ENCODE peak calls at places on chromosome 10, in four cellular contexts. S is thoracic aorta, T is kidney, P is lung. C is an unnamed sample.

GRCh38 chr10:43962346-43963191 is 313.9 kb upstream of the ZNF32 start:
- DNase-seq in S (no peak), T (no peak), P (peak; percentile 22), C (peak; percentile 33)

GRCh38 chr10:69458426-69459100 is 7.3 kb downstream of the TSPAN15 start:
- DNase-seq in P (no peak), T (no peak), S (no peak), C (no peak)

GRCh38 chr10:43048301-43049051 is 28.4 kb upstream of the RET start:
- DNase-seq in S (no peak), P (no peak), T (no peak), C (peak; percentile 36)

GRCh38 chr10:130957423-130957822 is 354.1 kb downstream of the TCERG1L start:
- DNase-seq in P (no peak), T (no peak), S (no peak), C (no peak)

GRCh38 chr10:118725784-118726507 is 28.8 kb downstream of the CACUL1 start:
- DNase-seq in P (no peak), S (no peak), T (no peak), C (peak; percentile 30)

GRCh38 chr10:124696446-124697392 is 47.5 kb downstream of the FAM53B start:
- DNase-seq in T (peak; percentile 58), P (no peak), S (no peak), C (no peak)

GRCh38 chr10:12358863-12359647 is 9.7 kb downstream of the CAMK1D start:
- DNase-seq in T (no peak), S (no peak), P (no peak), C (no peak)

GRCh38 chr10:3172081-3172445 is 519 bp downstream of the PITRM1 start:
- DNase-seq in S (no peak), P (no peak), T (peak; percentile 80), C (peak; percentile 88)

GRCh38 chr10:98361131-98361633 is 53.8 kb downstream of the PYROXD2 start:
- DNase-seq in S (peak; percentile 60), P (peak; percentile 76), T (peak; percentile 82), C (peak; percentile 99)

GRCh38 chr10:118238573-118239240 is 103.4 kb downstream of the FAM204A start:
- DNase-seq in S (no peak), T (no peak), P (no peak), C (peak; percentile 34)

GRCh38 chr10:51706225-51706624 is 6.8 kb upstream of the CSTF2T start:
- DNase-seq in S (peak; percentile 81), T (peak; percentile 61), P (peak; percentile 50), C (peak; percentile 97)

GRCh38 chr10:79019961-79020491 is 48.7 kb upstream of the ZMIZ1 start:
- DNase-seq in T (peak; percentile 26), P (no peak), S (no peak), C (peak; percentile 62)

GRCh38 chr10:93458821-93459257 is 23.3 kb downstream of the MYOF start:
- DNase-seq in T (peak; percentile 91), P (peak; percentile 89), S (peak; percentile 93), C (peak; percentile 100)

GRCh38 chr10:119538632-119539358 is 3.7 kb downstream of the RGS10 start:
- DNase-seq in S (no peak), P (no peak), T (no peak), C (no peak)

GRCh38 chr10:103663802-103664201 is 170.3 kb downstream of the NEURL1 start:
- DNase-seq in S (no peak), T (no peak), P (no peak), C (no peak)
- TF ChIP-seq CTCF in S (peak; percentile 43), T (no peak), P (no peak), C (no peak)

DNA sequence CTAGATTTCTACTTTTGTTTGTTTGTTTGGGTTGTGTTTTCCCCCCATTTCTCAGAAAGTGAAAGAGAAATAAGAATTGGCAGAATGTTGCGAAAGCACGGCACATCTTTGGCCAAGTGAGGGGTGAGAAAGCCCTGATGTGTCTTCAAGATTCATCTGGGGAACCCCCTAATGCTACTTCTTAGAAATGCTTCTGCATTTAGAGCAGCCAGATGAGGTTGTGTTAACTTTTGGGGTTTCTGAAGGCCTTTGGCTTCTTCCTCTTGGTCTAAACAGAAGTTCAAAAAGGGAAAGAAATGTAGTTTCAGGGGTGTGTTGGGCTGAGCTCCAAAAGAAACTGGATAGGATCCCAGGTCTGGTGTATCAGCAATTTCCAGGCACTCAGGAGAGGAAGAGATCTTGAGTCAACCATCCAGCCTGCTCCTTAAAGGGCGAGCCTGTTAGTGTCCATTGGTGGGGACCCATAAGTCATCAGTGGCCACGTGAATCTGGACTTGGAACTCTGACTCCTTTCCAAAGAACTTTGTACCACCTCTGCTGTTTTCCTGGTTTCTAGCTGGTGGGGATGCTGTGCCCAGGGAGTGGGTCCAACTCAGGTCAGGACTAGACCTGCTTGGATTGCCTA is 6.5 kb downstream of the DUSP5 start:
- DNase-seq in T (no peak), P (peak; percentile 65), S (no peak), C (peak; percentile 90)
- H3K4me3 ChIP-seq in T (no peak overlapping the region), P (no peak overlapping the region), S (no peak overlapping the region), C (peak overlapping the region; percentile 1)

GRCh38 chr10:14244801-14245211 is 85.9 kb downstream of the FRMD4A start:
- DNase-seq in P (no peak), T (no peak), S (no peak), C (peak; percentile 72)

GRCh38 chr10:14240253-14241189 is 90.2 kb downstream of the FRMD4A start:
- DNase-seq in S (no peak), T (no peak), P (no peak), C (no peak)

GRCh38 chr10:14247650-14248258 is 83.0 kb downstream of the FRMD4A start:
- DNase-seq in S (no peak), T (no peak), P (no peak), C (peak; percentile 11)

GRCh38 chr10:14241196-14241595 is 89.5 kb downstream of the FRMD4A start:
- DNase-seq in T (no peak), S (no peak), P (no peak), C (no peak)

DNA sequence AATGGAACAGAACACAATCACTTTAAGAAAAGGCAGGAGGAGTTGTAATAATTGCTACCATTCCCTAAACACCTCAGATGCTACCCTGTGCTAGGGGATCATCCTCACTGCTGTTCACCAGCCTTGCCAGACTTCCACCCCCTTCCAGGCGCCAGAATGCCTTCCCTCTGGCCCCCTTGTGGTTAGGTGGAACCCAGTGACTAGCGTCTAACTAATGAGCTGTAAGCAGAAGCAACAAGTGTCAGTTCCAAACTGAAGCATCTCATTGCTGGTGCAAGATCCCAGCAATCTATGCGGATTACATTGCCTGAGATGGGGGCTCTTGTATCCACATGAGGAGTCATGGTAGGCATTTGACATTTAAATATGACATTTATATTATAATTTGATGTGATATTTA is 86.6 kb downstream of the FRMD4A start:
- DNase-seq in S (no peak), T (no peak), P (no peak), C (no peak)
- TF ChIP-seq CTCF in S (no peak), T (no peak), P (no peak), C (no peak)

DNA sequence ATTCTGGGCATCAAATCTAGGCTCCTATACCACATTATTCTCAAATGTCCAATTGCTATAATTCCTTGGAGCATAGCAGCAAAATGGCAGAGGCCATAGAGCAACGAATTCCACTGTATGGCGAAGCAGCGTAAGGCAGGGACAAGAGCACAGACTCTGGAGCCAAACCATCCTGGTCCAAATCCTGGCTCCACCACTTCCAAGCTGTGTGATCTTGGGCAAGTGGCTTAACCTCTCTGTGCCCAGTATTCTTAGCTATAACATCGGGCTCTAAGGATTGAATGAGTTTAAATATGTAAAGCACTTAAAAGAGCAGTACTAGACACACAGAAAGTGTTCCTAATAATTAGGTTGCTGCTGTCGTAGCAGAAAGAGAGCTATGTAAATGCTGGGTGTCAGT is 56.2 kb downstream of the TACC2 start:
- DNase-seq in T (no peak), S (no peak), P (no peak), C (no peak)
- H3K4me3 ChIP-seq in T (peak overlapping the region; percentile 7), S (peak overlapping the region; percentile 58), P (no peak overlapping the region), C (no peak overlapping the region)

GRCh38 chr10:83166344-83166743 is 973.0 kb upstream of the GHITM start:
- DNase-seq in T (no peak), P (no peak), S (no peak), C (no peak)
- TF ChIP-seq CTCF in T (peak; percentile 13), P (no peak), S (no peak), C (no peak)